ENCODE peak calls at places on chromosomes 2 and 18, in nine cellular contexts. H is GM12878, S is A549, K is GM12891, R is IMR-90, N is esophagus squamous epithelium, E is breast epithelium, Y is Peyer's patch, Z is heart left ventricle. I is an unnamed sample.

GRCh38 chr18:32289480-32290075 is 99.7 kb downstream of the MEP1B start:
- DNase-seq in H (no peak), S (peak; percentile 31), K (peak; percentile 22), R (peak; percentile 72), N (no peak), E (no peak), Y (no peak), Z (no peak), I (peak; percentile 41)

GRCh38 chr2:32805104-32806095 is 141.4 kb upstream of the LTBP1 start:
- DNase-seq in H (no peak), S (peak; percentile 38), K (no peak), R (peak; percentile 78), N (no peak), E (no peak), Y (no peak), Z (no peak), I (no peak)

GRCh38 chr2:122634261-122634660 is 878.8 kb downstream of the TSN start:
- DNase-seq in H (no peak), S (no peak), K (no peak), R (peak; percentile 58), N (no peak), E (no peak), Y (no peak), Z (no peak), I (no peak)

GRCh38 chr2:150598383-150598782 is 110.9 kb upstream of the RND3 start:
- DNase-seq in H (no peak), S (no peak), K (no peak), R (no peak), N (no peak), E (no peak), Y (no peak), Z (no peak), I (no peak)

GRCh38 chr2:187057466-187057865 is 208.5 kb upstream of the ZSWIM2 start:
- DNase-seq in H (no peak), S (no peak), K (no peak), R (no peak), N (no peak), E (no peak), Y (no peak), Z (no peak), I (no peak)

GRCh38 chr2:162123806-162124758 is 28.0 kb downstream of the GCG start:
- DNase-seq in H (peak; percentile 9), S (peak; percentile 35), K (no peak), R (peak; percentile 63), N (no peak), E (no peak), Y (no peak), Z (no peak), I (no peak)

GRCh38 chr2:68987051-68987503 is 12.6 kb downstream of the GKN1 start:
- DNase-seq in H (no peak), S (no peak), K (no peak), R (no peak), N (no peak), E (no peak), Y (no peak), Z (peak; percentile 27), I (no peak)

GRCh38 chr2:174013310-174013751 is 48.2 kb upstream of the SP3 start:
- DNase-seq in H (no peak), S (no peak), K (no peak), R (no peak), N (no peak), E (peak; percentile 55), Y (no peak), Z (peak; percentile 58), I (peak; percentile 68)

GRCh38 chr2:216108967-216109921 is at the start of gene XRCC5:
- DNase-seq in H (peak; percentile 96), S (peak; percentile 74), K (peak; percentile 53), R (peak; percentile 96), N (peak; percentile 64), E (peak; percentile 97), Y (peak; percentile 99), Z (peak; percentile 97), I (peak; percentile 98)
- TF ChIP-seq POLR2A in H (peak; percentile 94), S (peak; percentile 61), K (peak; percentile 90), R (peak; percentile 91), N (peak; percentile 67), E (peak; percentile 47), Y (no peak), Z (peak; percentile 58), I (no peak)

GRCh38 chr2:96769816-96770215 is 9.1 kb downstream of the CNNM4 start:
- DNase-seq in H (no peak), S (no peak), K (no peak), R (no peak), N (no peak), E (peak; percentile 84), Y (peak; percentile 58), Z (peak; percentile 90), I (no peak)

GRCh38 chr2:96772903-96773675 is 12.4 kb downstream of the CNNM4 start:
- DNase-seq in H (peak; percentile 73), S (no peak), K (peak; percentile 42), R (no peak), N (no peak), E (peak; percentile 59), Y (no peak), Z (peak; percentile 50), I (no peak)

GRCh38 chr2:96773922-96774321 is 13.2 kb downstream of the CNNM4 start:
- DNase-seq in H (no peak), S (no peak), K (no peak), R (no peak), N (no peak), E (no peak), Y (no peak), Z (no peak), I (no peak)

GRCh38 chr2:96770451-96770850 is 9.7 kb downstream of the CNNM4 start:
- DNase-seq in H (no peak), S (no peak), K (no peak), R (no peak), N (no peak), E (no peak), Y (no peak), Z (no peak), I (no peak)

DNA sequence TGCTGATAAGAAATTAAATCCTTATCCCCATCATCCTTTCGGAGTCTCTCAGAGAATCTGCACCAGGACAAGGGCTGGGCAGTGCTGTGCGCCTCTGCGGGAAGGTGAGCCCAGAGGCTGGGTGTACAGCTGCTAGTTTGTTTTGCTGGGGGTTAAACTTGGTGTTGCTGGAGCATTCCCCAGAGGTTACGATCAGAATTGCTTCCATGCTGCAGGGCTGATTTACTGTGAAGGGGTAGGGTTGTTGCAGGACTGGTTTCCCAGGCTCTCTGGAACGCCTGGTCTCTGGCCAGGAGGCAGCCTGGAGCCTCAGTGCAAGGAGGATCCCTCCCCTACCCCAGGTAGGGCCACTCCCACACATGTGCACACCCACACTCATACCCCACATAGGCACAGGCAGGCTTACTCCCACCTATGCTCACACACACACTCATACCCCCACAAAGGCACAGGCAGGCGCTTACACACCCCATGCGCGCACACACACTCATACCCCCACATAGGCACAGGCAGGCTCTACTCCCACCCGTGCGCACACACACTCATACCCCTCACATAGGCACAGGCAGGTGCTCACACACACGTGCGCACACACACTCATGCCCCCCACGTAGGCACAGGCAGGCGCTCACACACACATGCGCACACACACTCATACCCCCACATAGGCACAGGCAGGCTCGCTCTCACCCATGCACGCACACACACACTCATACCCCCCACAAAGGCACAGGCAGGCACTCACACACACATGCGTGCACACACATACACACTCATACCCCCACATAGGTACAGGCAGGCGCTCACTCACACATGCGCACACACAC is 11.3 kb downstream of the CNNM4 start:
- DNase-seq in H (no peak), S (no peak), K (no peak), R (no peak), N (no peak), E (peak; percentile 81), Y (peak; percentile 60), Z (no peak), I (no peak)
- TF ChIP-seq POLR2A in H (no peak), S (no peak), K (no peak), R (no peak), N (no peak), E (no peak), Y (no peak), Z (no peak), I (no peak)

DNA sequence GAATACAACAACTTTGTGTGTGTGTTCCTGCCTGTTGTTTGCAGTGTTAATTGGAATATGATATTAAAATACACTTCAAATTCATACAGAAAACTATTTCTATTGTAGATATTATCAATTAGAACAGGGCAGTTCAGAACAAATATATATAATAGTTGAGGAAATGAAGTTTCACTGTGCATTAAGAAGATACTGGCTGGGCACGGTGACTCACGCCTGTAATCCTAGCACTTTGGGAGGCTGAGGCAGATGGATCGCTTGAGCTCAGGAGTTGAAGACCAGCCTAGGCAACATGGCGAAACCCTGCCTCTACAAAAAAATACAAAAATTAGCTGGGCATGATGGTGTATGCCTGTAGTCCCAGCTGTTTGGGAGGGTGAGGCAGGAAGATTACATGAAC is 79.3 kb downstream of the ASAP2 start:
- DNase-seq in H (no peak), S (no peak), K (no peak), R (no peak), N (no peak), E (no peak), Y (no peak), Z (no peak), I (no peak)
- TF ChIP-seq POLR2A in H (no peak), S (no peak), K (no peak), R (no peak), N (no peak), E (no peak), Y (no peak), Z (no peak), I (no peak)

GRCh38 chr2:171999125-171999524 is 628 bp upstream of the METAP1D start:
- DNase-seq in H (no peak), S (no peak), K (no peak), R (no peak), N (no peak), E (no peak), Y (no peak), Z (no peak), I (no peak)

GRCh38 chr2:172000696-172001361 is 1.1 kb downstream of the METAP1D start:
- DNase-seq in H (no peak), S (no peak), K (no peak), R (no peak), N (no peak), E (no peak), Y (no peak), Z (no peak), I (no peak)

GRCh38 chr2:171996021-171996420 is 3.7 kb upstream of the METAP1D start:
- DNase-seq in H (no peak), S (no peak), K (no peak), R (no peak), N (no peak), E (no peak), Y (no peak), Z (no peak), I (no peak)

GRCh38 chr2:171995586-171995985 is 4.2 kb upstream of the METAP1D start:
- DNase-seq in H (no peak), S (no peak), K (no peak), R (peak; percentile 33), N (no peak), E (no peak), Y (no peak), Z (no peak), I (no peak)

DNA sequence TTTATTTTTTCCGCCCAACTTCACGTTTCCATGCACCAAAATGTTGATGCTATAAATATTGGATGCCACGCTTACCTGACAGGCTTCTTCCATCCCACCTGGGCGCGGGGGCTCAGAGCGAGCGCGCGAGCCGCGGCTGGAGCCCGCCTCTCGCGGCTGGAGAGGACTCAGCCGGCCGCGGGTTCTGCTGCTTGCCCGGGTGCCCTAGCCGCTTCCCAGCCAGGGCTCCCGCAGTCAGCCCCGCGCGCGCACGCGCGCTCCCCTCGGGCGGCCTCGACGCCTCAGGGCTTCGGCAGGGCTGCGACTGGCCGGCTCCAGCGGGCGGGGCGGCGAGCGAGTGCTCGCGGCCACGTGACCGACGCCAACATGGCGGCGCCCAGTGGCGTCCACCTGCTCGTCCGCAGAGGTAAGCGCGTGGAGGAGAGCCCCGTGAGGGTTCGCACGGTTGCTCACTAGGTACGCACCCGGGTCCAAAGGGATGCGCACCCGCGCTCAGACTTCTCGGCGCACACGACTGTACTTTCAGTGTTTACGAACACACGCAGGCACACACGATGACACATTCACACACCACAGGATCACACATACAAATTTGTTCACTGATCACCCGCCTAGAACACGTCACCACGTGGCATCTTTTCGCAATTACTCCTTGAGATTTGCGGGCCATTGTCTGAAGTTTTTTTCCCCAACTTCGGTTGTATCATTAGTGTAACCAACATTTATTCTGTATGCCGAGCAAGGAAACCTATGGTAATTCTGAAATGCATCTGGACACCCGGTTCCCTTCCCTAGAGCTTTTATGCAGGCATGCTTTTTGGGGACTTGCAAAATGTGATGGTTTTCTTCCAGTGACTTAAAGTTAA is at the start of gene METAP1D:
- DNase-seq in H (peak; percentile 70), S (peak; percentile 81), K (peak; percentile 95), R (peak; percentile 88), N (peak; percentile 15), E (peak; percentile 73), Y (peak; percentile 93), Z (peak; percentile 93), I (peak; percentile 86)
- TF ChIP-seq POLR2A in H (peak; percentile 98), S (peak; percentile 94), K (peak; percentile 94), R (peak; percentile 80), N (no peak), E (no peak), Y (no peak), Z (peak; percentile 74), I (peak; percentile 59)

I was measured in uterus.